ENCODE peak calls at places on chromosome 18, in seven cellular contexts. C is occipital lobe; F is SW480; M is choroid plexus epithelial cell; R is stimulated activated CD8-positive, alpha-beta memory T cell treated with anti-CD3 and anti-CD28 coated beads, Interleukin-12 subunit alpha, Interleukin-12 subunit beta, amount 100 ng/mL, for 4 hours; Y is fibroblast of mammary gland; A is NCI-H460. P is an unnamed sample.

GRCh38 chr18:60754413-60754812 is 381.8 kb upstream of the MC4R start:
- DNase-seq in C (no peak), F (no peak), M (no peak), R (no peak), Y (no peak), A (no peak), P (no peak)

GRCh38 chr18:3610188-3610708 is 160.3 kb downstream of the TGIF1 start:
- DNase-seq in C (no peak), F (no peak), M (no peak), R (no peak), Y (no peak), A (no peak), P (no peak)

GRCh38 chr18:11808001-11808855 is 43.0 kb upstream of the CHMP1B start:
- DNase-seq in C (no peak), F (no peak), M (peak; percentile 46), R (no peak), Y (peak; percentile 73), A (peak; percentile 36), P (no peak)

GRCh38 chr18:72830109-72830508 is 37.7 kb downstream of the NETO1 start:
- DNase-seq in C (peak; percentile 55), F (no peak), M (peak; percentile 26), R (no peak), Y (no peak), A (peak; percentile 17), P (no peak)

GRCh38 chr18:63259581-63259830 is 60.1 kb downstream of the BCL2 start:
- DNase-seq in C (no peak), F (no peak), M (no peak), R (no peak), Y (no peak), A (no peak), P (no peak)

GRCh38 chr18:56709463-56709862 is 58.3 kb downstream of the WDR7 start:
- DNase-seq in C (no peak), F (peak; percentile 80), M (peak; percentile 92), R (no peak), Y (peak; percentile 92), A (peak; percentile 44), P (no peak)

GRCh38 chr18:11752116-11752911 is 63.2 kb downstream of the GNAL start:
- DNase-seq in C (peak; percentile 13), F (no peak), M (peak; percentile 53), R (no peak), Y (peak; percentile 48), A (no peak), P (no peak)

GRCh38 chr18:79575891-79576685 is 103.5 kb upstream of the CTDP1 start:
- DNase-seq in C (no peak), F (no peak), M (peak; percentile 78), R (no peak), Y (peak; percentile 38), A (no peak), P (no peak)

GRCh38 chr18:8801263-8801901 is 96.0 kb downstream of the MTCL1 start:
- DNase-seq in C (no peak), F (no peak), M (peak; percentile 92), R (no peak), Y (peak; percentile 78), A (peak; percentile 78), P (no peak)

GRCh38 chr18:61606759-61607158 is 273.5 kb downstream of the CDH20 start:
- DNase-seq in C (no peak), F (peak; percentile 39), M (peak; percentile 89), R (no peak), Y (peak; percentile 89), A (peak; percentile 85), P (no peak)

GRCh38 chr18:62122330-62122729 is 64.5 kb downstream of the PIGN start:
- DNase-seq in C (no peak), F (no peak), M (no peak), R (no peak), Y (no peak), A (no peak), P (no peak)

GRCh38 chr18:22424564-22424963 is 6.8 kb upstream of the CTAGE1 start:
- DNase-seq in C (no peak), F (no peak), M (peak; percentile 58), R (no peak), Y (no peak), A (no peak), P (no peak)

GRCh38 chr18:48887905-48888531 is 62.7 kb downstream of the SMAD7 start:
- DNase-seq in C (no peak), F (no peak), M (no peak), R (no peak), Y (no peak), A (no peak), P (no peak)

GRCh38 chr18:23302852-23303527 is 150.1 kb upstream of the RIOK3 start:
- DNase-seq in C (no peak), F (no peak), M (peak; percentile 96), R (no peak), Y (peak; percentile 86), A (no peak), P (no peak)

GRCh38 chr18:75041586-75041985 is 167.4 kb downstream of the PTGR3 start:
- DNase-seq in C (no peak), F (no peak), M (peak; percentile 61), R (no peak), Y (peak; percentile 49), A (no peak), P (peak; percentile 27)

P was measured in NCI-H774.